ENCODE peak calls at places on chromosomes 13 and 19, in five cellular contexts. K, N, I, Y and B are unnamed samples.
A peak's percentile ranks its signal among the peaks of the same experiment; 100 is the strongest.

GRCh38 chr19:1856698-1857603 is 6.4 kb downstream of the KLF16 start:
- DNase-seq in N (peak; percentile 82), Y (no peak), K (peak; percentile 91), I (peak; percentile 47), B (no peak)

GRCh38 chr19:18223860-18224524 is 2.2 kb downstream of the PDE4C start:
- DNase-seq in K (no peak), N (no peak), I (no peak), Y (no peak), B (no peak)

GRCh38 chr19:18871543-18871942 is 24.4 kb downstream of the CERS1 start:
- DNase-seq in Y (no peak), I (no peak), K (no peak), N (no peak), B (no peak)

GRCh38 chr19:17779281-17779930 is 15.5 kb upstream of the B3GNT3 start:
- DNase-seq in Y (no peak), N (peak; percentile 46), K (no peak), I (no peak), B (no peak)

GRCh38 chr19:29672319-29672932 is 7.2 kb downstream of the PLEKHF1 start:
- DNase-seq in I (no peak), N (no peak), K (no peak), Y (no peak), B (no peak)

GRCh38 chr19:30664358-30665058 is 292.3 kb downstream of the ZNF536 start:
- DNase-seq in Y (no peak), I (no peak), N (peak; percentile 19), K (no peak), B (peak; percentile 53)

GRCh38 chr19:6754136-6754535 is 13.1 kb downstream of the SH2D3A start:
- DNase-seq in I (no peak), N (no peak), K (no peak), Y (no peak), B (no peak)

GRCh38 chr19:46901701-46902401 is 41.1 kb downstream of the ARHGAP35 start:
- DNase-seq in K (no peak), Y (no peak), I (no peak), N (no peak), B (no peak)

GRCh38 chr19:40717880-40718773 is 1.2 kb downstream of the ITPKC start:
- DNase-seq in K (no peak), N (peak; percentile 59), Y (no peak), I (no peak), B (no peak)

GRCh38 chr13:53822136-53822535 is 793.5 kb downstream of the OLFM4 start:
- DNase-seq in K (no peak), Y (no peak), N (no peak), I (no peak), B (no peak)

GRCh38 chr13:45809810-45810394 is 41.7 kb downstream of the SIAH3 start:
- DNase-seq in K (peak; percentile 32), N (no peak), I (no peak), Y (no peak), B (no peak)

GRCh38 chr13:36807616-36808015 is 11.4 kb upstream of the RFXAP start:
- DNase-seq in I (no peak), N (no peak), K (no peak), Y (no peak), B (no peak)

GRCh38 chr13:104616990-104617389 is 1550.8 kb upstream of the SLC10A2 start:
- DNase-seq in I (no peak), K (no peak), N (no peak), Y (no peak), B (no peak)

GRCh38 chr13:25042141-25042540 is 53.8 kb upstream of the PABPC3 start:
- DNase-seq in K (no peak), N (no peak), I (no peak), Y (no peak), B (no peak)

GRCh38 chr13:43428545-43429287 is 358.1 kb downstream of the ENOX1 start:
- DNase-seq in N (no peak), K (no peak), Y (no peak), I (no peak), B (no peak)

GRCh38 chr13:32910530-32910929 is 105.7 kb upstream of the KL start:
- DNase-seq in Y (no peak), I (no peak), K (no peak), N (no peak), B (no peak)

GRCh38 chr13:47215741-47216140 is 318.9 kb upstream of the HTR2A start:
- DNase-seq in Y (no peak), I (peak; percentile 47), K (no peak), N (peak; percentile 94), B (no peak)

GRCh38 chr19:8738377-8738776 is 16.9 kb downstream of the OR2Z1 start:
- DNase-seq in I (no peak), K (no peak), Y (no peak), N (no peak), B (no peak)

GRCh38 chr13:108200781-108201398 is 14.4 kb downstream of the LIG4 start:
- DNase-seq in K (no peak), N (peak; percentile 66), I (no peak), Y (no peak), B (no peak)

GRCh38 chr13:24040835-24041234 is 119.7 kb upstream of the SPATA13 start:
- DNase-seq in I (no peak), Y (no peak), N (no peak), K (no peak), B (no peak)

GRCh38 chr13:77330009-77330471 is 3.1 kb upstream of the MYCBP2 start:
- DNase-seq in N (no peak), I (no peak), Y (no peak), K (no peak), B (no peak)

GRCh38 chr13:45242070-45242469 is 41.2 kb upstream of the KCTD4 start:
- DNase-seq in N (peak; percentile 56), I (no peak), Y (no peak), K (no peak), B (no peak)

GRCh38 chr13:71718931-71719330 is 148.1 kb downstream of the DACH1 start:
- DNase-seq in K (no peak), N (no peak), I (no peak), Y (no peak), B (no peak)

GRCh38 chr19:21593934-21594844 is 88.8 kb downstream of the ZNF429 start:
- DNase-seq in I (no peak), K (peak; percentile 72), N (no peak), Y (no peak), B (no peak)

GRCh38 chr13:76808927-76809326 is 77.3 kb downstream of the KCTD12 start:
- DNase-seq in K (no peak), Y (no peak), I (no peak), N (peak; percentile 77), B (no peak)

GRCh38 chr13:42740753-42741152 is 40.6 kb upstream of the FAM216B start:
- DNase-seq in N (no peak), I (no peak), Y (no peak), K (no peak), B (no peak)

GRCh38 chr19:48497728-48498575 is 13.7 kb downstream of the LMTK3 start:
- DNase-seq in Y (no peak), N (no peak), I (no peak), K (no peak), B (no peak)

GRCh38 chr13:60448907-60449510 is 52.0 kb downstream of the TDRD3 start:
- DNase-seq in Y (no peak), N (peak; percentile 72), I (peak; percentile 16), K (no peak), B (no peak)

GRCh38 chr19:8355631-8356402 is 8.1 kb upstream of the ANGPTL4 start:
- DNase-seq in Y (no peak), N (peak; percentile 100), K (peak; percentile 81), I (peak; percentile 94), B (no peak)

GRCh38 chr13:33994198-33994597 is 176.2 kb downstream of the RFC3 start:
- DNase-seq in I (no peak), K (no peak), N (no peak), Y (no peak), B (no peak)

GRCh38 chr19:49064768-49065611 is at the start of gene NTF4:
- DNase-seq in K (no peak), N (no peak), Y (no peak), I (no peak), B (no peak)